ENCODE peak calls at places on chromosomes 7 and 10, in four cellular contexts. S is HepG2, O is A549, Q is HCT116. T is an unnamed sample.

GRCh38 chr7:4631664-4632171 is 50.4 kb upstream of the FOXK1 start:
- DNase-seq in O (peak; percentile 98), Q (peak; percentile 85), S (peak; percentile 84), T (peak; percentile 91)

GRCh38 chr7:120862987-120863386 is 5.0 kb upstream of the TSPAN12 start:
- DNase-seq in O (no peak), S (no peak), Q (no peak), T (no peak)

GRCh38 chr10:70124918-70125317 is 7.7 kb downstream of the AIFM2 start:
- DNase-seq in Q (no peak), S (no peak), O (no peak), T (no peak)

GRCh38 chr10:112811741-112812551 is 138.1 kb upstream of the TCF7L2 start:
- DNase-seq in O (peak; percentile 97), S (peak; percentile 95), Q (peak; percentile 91), T (peak; percentile 94)

GRCh38 chr10:11159543-11160215 is 142.0 kb downstream of the CELF2 start:
- DNase-seq in Q (no peak), S (no peak), O (no peak), T (no peak)

GRCh38 chr7:434891-435486 is 84.7 kb downstream of the PDGFA start:
- DNase-seq in O (no peak), Q (no peak), S (peak; percentile 75), T (no peak)

GRCh38 chr10:93103953-93104352 is 30.3 kb downstream of the CYP26A1 start:
- DNase-seq in Q (no peak), S (no peak), O (no peak), T (no peak)

GRCh38 chr10:97127960-97128850 is 57.6 kb downstream of the SLIT1 start:
- DNase-seq in O (no peak), Q (no peak), S (no peak), T (no peak)

GRCh38 chr7:69640925-69641594 is 42.8 kb downstream of the AUTS2 start:
- DNase-seq in S (no peak), Q (no peak), O (no peak), T (no peak)

GRCh38 chr10:131198401-131198800 is 113.1 kb downstream of the TCERG1L start:
- DNase-seq in Q (no peak), O (no peak), S (no peak), T (no peak)

GRCh38 chr7:45026984-45027773 is 27.2 kb downstream of the CCM2 start:
- DNase-seq in S (peak; percentile 40), Q (no peak), O (no peak), T (peak; percentile 64)

GRCh38 chr7:38880035-38880434 is 29.0 kb downstream of the VPS41 start:
- DNase-seq in S (no peak), O (no peak), Q (no peak), T (no peak)

GRCh38 chr10:75982611-75983369 is 551.4 kb downstream of the LRMDA start:
- DNase-seq in S (no peak), O (no peak), Q (no peak), T (peak; percentile 6)

GRCh38 chr7:88169717-88170320 is 50.0 kb downstream of the SRI start:
- DNase-seq in S (peak; percentile 10), O (peak; percentile 4), Q (no peak), T (peak; percentile 5)

GRCh38 chr7:43873300-43873699 is 4.0 kb upstream of the MRPS24 start:
- DNase-seq in O (no peak), Q (peak; percentile 22), S (no peak), T (peak; percentile 87)

GRCh38 chr10:6588082-6588481 is 8.0 kb upstream of the PRKCQ start:
- DNase-seq in O (no peak), S (no peak), Q (no peak), T (no peak)

GRCh38 chr10:132337019-132337418 is 5.0 kb downstream of the LRRC27 start:
- DNase-seq in O (no peak), Q (no peak), S (no peak), T (no peak)

GRCh38 chr10:971150-971542 is 17.1 kb upstream of the GTPBP4 start:
- DNase-seq in O (no peak), S (no peak), Q (no peak), T (peak; percentile 46)

GRCh38 chr7:127758105-127758504 is 106.1 kb downstream of the SND1 start:
- DNase-seq in Q (no peak), O (no peak), S (no peak), T (no peak)

GRCh38 chr7:36303202-36304098 is 86.2 kb upstream of the ANLN start:
- DNase-seq in O (peak; percentile 66), Q (peak; percentile 83), S (peak; percentile 59), T (peak; percentile 95)

GRCh38 chr7:50142421-50143113 is 49.5 kb upstream of the ZPBP start:
- DNase-seq in S (peak; percentile 12), Q (peak; percentile 36), O (no peak), T (peak; percentile 21)

GRCh38 chr7:32479574-32480200 is 10.5 kb downstream of the LSM5 start:
- DNase-seq in Q (peak; percentile 49), O (peak; percentile 62), S (peak; percentile 54), T (peak; percentile 52)
- TF ChIP-seq CEBPB in Q (no peak), O (no peak), S (no peak), T (no peak)

GRCh38 chr10:127320176-127320575 is 123.8 kb upstream of the INSYN2A start:
- DNase-seq in Q (no peak), O (no peak), S (no peak), T (no peak)
- TF ChIP-seq CEBPB in Q (no peak), O (no peak), S (peak; percentile 50), T (peak; percentile 9)

DNA sequence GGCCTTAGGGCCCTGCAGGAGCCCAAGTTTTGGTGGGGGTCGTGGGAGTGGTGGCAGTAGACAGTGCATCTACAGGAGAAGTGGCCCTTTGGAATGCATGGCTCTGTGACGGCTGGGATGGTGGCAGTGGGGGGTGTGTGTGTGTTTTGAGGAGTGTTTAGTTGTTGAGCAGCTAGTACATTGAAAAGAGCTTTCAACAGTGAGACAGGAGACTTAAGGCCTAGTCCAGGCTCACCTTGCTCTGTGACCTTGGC is 27.1 kb downstream of the ZNF775 start:
- DNase-seq in S (no peak), O (no peak), Q (no peak), T (no peak)
- TF ChIP-seq CEBPB in S (no peak), O (no peak), Q (no peak), T (no peak)

DNA sequence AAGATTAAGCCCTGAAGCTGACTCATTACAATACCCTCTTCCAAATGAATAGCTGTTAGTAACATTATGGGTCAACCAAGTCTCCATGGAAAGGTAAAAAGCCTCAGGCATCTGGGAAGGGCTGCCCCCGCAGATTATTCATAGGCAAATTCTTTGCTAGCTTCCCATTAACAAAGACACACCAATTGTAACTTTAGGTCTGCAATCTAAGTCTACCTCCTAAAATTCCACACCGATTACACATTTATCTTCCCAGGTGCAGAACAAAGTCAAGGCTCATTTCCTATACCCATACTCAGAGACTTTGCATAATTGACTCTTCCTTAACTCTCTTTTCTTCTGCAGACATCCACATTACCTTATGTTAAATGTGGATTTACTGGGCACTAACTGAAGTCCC is 826.3 kb upstream of the MBL2 start:
- DNase-seq in Q (no peak), O (no peak), S (no peak), T (no peak)
- TF ChIP-seq CEBPB in Q (no peak), O (no peak), S (no peak), T (no peak)

DNA sequence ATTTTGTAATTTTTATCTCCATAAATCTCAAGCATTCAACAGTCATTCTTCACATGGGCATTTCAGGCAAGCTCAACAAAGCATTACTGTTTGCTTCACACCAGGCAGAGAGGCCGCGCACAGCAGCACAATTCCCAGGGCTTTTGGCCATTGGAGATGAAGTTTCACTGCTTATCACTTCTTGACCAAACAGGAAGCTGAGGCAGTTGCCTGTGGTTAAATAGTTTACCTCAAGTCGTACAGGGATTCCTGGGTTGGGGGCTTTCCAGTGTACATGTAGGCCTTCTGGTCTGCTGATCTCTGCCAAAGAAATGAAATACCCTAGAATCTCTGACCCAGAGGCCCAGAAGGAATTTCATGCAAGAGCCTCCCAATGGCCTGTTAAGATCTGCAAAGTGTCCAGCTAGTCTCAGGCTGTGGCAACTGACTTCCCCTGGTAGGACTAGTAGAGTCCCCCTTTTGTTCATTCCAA is 11.2 kb upstream of the PRDX3 start:
- DNase-seq in O (no peak), Q (no peak), S (peak; percentile 71), T (peak; percentile 95)
- TF ChIP-seq CEBPB in O (no peak), Q (no peak), S (no peak), T (peak; percentile 22)

GRCh38 chr10:36446873-36447272 is 678.5 kb upstream of the ANKRD30A start:
- DNase-seq in O (no peak), Q (no peak), S (no peak), T (no peak)

GRCh38 chr10:36448760-36449681 is 676.4 kb upstream of the ANKRD30A start:
- DNase-seq in Q (no peak), O (no peak), S (no peak), T (peak; percentile 42)

GRCh38 chr10:36452851-36453250 is 672.5 kb upstream of the ANKRD30A start:
- DNase-seq in O (no peak), S (no peak), Q (no peak), T (no peak)

GRCh38 chr10:36451391-36451790 is 674.0 kb upstream of the ANKRD30A start:
- DNase-seq in Q (no peak), S (no peak), O (no peak), T (no peak)

DNA sequence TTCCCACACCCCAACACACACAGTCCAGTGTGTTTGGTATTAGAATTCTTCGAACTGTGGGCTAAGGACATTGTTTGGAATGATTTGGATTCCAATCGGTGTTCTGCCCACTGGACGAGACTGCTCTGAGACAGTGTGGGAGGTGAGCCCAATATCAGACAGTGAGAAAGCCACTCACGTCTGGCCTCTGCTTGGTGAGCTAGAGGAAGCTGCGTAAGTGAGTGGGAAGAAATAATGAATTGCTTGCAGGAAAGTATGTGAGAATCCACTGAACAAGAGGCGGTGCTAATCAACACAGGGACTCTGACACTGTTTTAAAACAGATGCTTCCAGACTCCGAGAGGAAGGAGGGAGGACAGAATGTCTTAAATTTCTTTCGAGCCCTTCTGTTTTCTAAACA is 675.0 kb upstream of the ANKRD30A start:
- DNase-seq in S (no peak), O (no peak), Q (no peak), T (peak; percentile 83)
- TF ChIP-seq CEBPB in S (no peak), O (no peak), Q (no peak), T (no peak)

GRCh38 chr10:60427148-60427547 is 37.5 kb upstream of the ANK3 start:
- DNase-seq in Q (no peak), S (no peak), O (no peak), T (no peak)

GRCh38 chr10:60429084-60429849 is 39.6 kb upstream of the ANK3 start:
- DNase-seq in Q (no peak), O (no peak), S (no peak), T (peak; percentile 43)

GRCh38 chr10:60430017-60430416 is 40.3 kb upstream of the ANK3 start:
- DNase-seq in Q (no peak), S (no peak), O (no peak), T (peak; percentile 82)

GRCh38 chr10:60427709-60428386 is 38.2 kb upstream of the ANK3 start:
- DNase-seq in S (no peak), Q (no peak), O (no peak), T (peak; percentile 62)

GRCh38 chr10:60428387-60428737 is 38.7 kb upstream of the ANK3 start:
- DNase-seq in O (no peak), Q (no peak), S (no peak), T (peak; percentile 36)
- TF ChIP-seq CEBPB in O (no peak), Q (no peak), S (no peak), T (peak; percentile 83)

DNA sequence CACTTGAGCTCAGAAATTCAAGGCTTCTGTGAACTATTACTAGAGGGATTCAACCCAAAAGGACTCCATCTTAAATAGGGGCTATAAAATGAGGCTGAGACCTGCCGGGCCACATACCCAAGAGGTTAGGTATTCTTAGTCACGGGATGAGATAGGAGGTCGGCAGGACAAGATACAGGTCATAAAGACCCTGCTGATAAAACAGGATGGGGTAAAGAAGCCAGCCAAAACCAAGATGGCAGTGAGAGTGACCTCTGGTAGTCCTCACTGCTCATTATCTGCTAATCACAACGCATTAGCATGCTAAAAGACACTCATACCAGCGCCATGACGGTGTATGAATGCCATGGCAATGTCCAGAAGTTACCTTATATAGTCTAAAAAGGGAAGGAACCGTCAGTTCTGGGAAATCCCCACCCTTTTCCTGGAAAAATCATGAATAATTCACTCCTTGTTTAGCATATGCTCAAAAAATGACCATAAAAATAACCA is 101.2 kb upstream of the TRIM24 start:
- DNase-seq in O (no peak), S (no peak), Q (no peak), T (no peak)
- TF ChIP-seq CEBPB in O (no peak), S (no peak), Q (no peak), T (no peak)

T was measured in IMR-90.